ENCODE peak calls at places on chromosomes 16 and 17, in eight cellular contexts. R, S, I, U, B, P, X and T are unnamed samples.

GRCh38 chr17:49132699-49133364 is at the start of gene B4GALNT2:
- DNase-seq in R (no peak), S (peak; percentile 49), I (no peak), U (no peak), B (no peak), P (no peak), X (no peak), T (no peak)

GRCh38 chr17:31490019-31490383 is 98.5 kb downstream of the RAB11FIP4 start:
- DNase-seq in R (no peak), S (no peak), I (no peak), U (no peak), B (no peak), P (no peak), X (no peak), T (no peak)

GRCh38 chr16:34803683-34804416 is 1344.4 kb downstream of the TP53TG3F start:
- DNase-seq in R (no peak), S (no peak), I (no peak), U (no peak), B (no peak), P (no peak), X (no peak), T (no peak)

GRCh38 chr16:87635541-87636049 is 33.3 kb downstream of the JPH3 start:
- DNase-seq in R (no peak), S (peak; percentile 57), I (no peak), U (peak; percentile 19), B (peak; percentile 14), P (peak; percentile 7), X (no peak), T (no peak)

GRCh38 chr16:27237229-27238015 is 31.1 kb downstream of the NSMCE1 start:
- DNase-seq in R (no peak), S (no peak), I (no peak), U (no peak), B (peak; percentile 35), P (no peak), X (peak; percentile 82), T (no peak)

GRCh38 chr17:50935201-50936124 is 69.3 kb upstream of the TOB1 start:
- DNase-seq in R (no peak), S (peak; percentile 77), I (peak; percentile 73), U (no peak), B (no peak), P (peak; percentile 43), X (no peak), T (no peak)

GRCh38 chr17:48575066-48575582 is 3.0 kb downstream of the HOXB4 start:
- DNase-seq in R (no peak), S (peak; percentile 51), I (no peak), U (peak; percentile 64), B (peak; percentile 89), P (no peak), X (no peak), T (no peak)

GRCh38 chr17:38731526-38732294 is 1.6 kb downstream of the CISD3 start:
- DNase-seq in R (no peak), S (no peak), I (no peak), U (no peak), B (no peak), P (no peak), X (no peak), T (no peak)

GRCh38 chr16:78249056-78249455 is 149.6 kb downstream of the WWOX start:
- DNase-seq in R (no peak), S (no peak), I (no peak), U (no peak), B (no peak), P (no peak), X (no peak), T (no peak)

GRCh38 chr17:33474789-33475188 is 181.7 kb upstream of the ASIC2 start:
- DNase-seq in R (no peak), S (no peak), I (no peak), U (no peak), B (no peak), P (no peak), X (no peak), T (no peak)

GRCh38 chr17:40343126-40344119 is 21.1 kb downstream of the GJD3 start:
- DNase-seq in R (no peak), S (no peak), I (no peak), U (no peak), B (no peak), P (no peak), X (no peak), T (no peak)

GRCh38 chr16:88308441-88309173 is 74.2 kb upstream of the ZNF469 start:
- DNase-seq in R (no peak), S (no peak), I (no peak), U (no peak), B (no peak), P (no peak), X (no peak), T (no peak)

GRCh38 chr17:83189673-83190385 is 110.4 kb downstream of the METRNL start:
- DNase-seq in R (peak; percentile 74), S (no peak), I (no peak), U (peak; percentile 90), B (peak; percentile 91), P (peak; percentile 53), X (no peak), T (no peak)

GRCh38 chr16:77946834-77947233 is 75.5 kb upstream of the CLEC3A start:
- DNase-seq in R (no peak), S (no peak), I (no peak), U (peak; percentile 14), B (no peak), P (no peak), X (no peak), T (no peak)

GRCh38 chr16:84013787-84014569 is 28.6 kb downstream of the SLC38A8 start:
- DNase-seq in R (no peak), S (peak; percentile 97), I (no peak), U (peak; percentile 2), B (peak; percentile 54), P (no peak), X (peak; percentile 42), T (peak; percentile 74)

GRCh38 chr17:59845595-59846390 is 47.0 kb downstream of the TUBD1 start:
- DNase-seq in R (no peak), S (peak; percentile 99), I (no peak), U (peak; percentile 89), B (peak; percentile 94), P (peak; percentile 48), X (no peak), T (no peak)

GRCh38 chr16:54397190-54397835 is 110.7 kb upstream of the IRX3 start:
- DNase-seq in R (no peak), S (no peak), I (peak; percentile 18), U (no peak), B (peak; percentile 79), P (no peak), X (no peak), T (no peak)

DNA sequence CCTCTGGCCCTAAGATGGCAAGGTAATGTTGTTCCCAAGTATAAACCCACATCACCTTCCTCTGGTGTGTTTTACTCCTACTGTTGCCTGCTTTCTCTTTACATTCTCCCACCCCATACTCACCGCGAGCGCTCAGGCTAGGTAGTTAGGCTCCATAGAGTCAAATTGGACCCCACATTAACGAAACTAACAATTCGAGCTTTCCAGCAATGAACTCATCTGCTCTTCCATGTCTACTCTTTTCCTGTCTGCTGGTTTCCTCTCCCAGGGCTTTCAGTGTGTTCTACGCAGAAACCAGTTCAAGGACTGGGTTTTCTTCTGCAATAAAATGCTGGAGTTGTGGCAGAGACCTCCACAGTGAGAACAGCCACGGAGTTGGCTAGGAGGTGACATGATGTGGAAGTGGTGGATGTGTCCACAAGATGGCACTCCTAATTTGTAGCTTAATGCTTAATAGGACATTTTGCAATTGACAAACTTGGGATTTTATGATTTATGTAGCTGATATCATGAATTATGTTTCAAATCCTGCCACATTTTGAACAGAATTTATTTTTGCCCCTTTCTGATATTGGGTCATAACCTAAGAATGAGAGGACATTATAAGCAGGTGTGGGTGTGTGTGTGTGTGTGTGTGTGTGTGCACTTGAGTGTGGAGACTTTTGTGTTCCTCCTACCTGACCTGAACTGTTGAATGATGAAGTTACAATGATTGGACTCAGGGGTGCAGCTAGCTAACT is 2.2 kb upstream of the UQCRC2 start:
- DNase-seq in R (no peak), S (peak; percentile 47), I (no peak), U (peak; percentile 37), B (peak; percentile 32), P (peak; percentile 8), X (no peak), T (no peak)
- TF ChIP-seq CTCF in R (peak; percentile 53), S (peak; percentile 69), I (peak; percentile 49), U (peak; percentile 38), B (peak; percentile 55), P (no peak), X (peak; percentile 53), T (peak; percentile 41)

DNA sequence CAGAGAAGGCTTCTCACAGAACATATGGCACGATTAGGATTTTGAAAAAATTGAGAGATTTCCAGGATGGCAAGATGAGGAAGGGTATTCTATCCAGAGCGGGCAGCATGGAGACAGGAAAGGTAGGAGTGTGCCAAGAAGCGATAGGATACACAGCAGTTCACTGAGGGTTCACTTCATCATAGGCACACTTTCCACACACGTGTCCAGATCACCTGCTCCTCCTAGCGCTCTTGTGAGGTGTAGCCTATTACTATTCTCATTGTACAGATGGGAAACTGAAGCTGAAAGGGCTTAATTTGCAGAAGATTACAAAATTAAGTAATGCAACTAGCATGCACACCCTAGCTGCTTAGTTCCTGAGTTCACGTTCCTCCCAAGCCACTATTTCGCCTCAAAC is 6.2 kb upstream of the ELAC2 start:
- DNase-seq in R (no peak), S (no peak), I (no peak), U (no peak), B (no peak), P (no peak), X (no peak), T (no peak)
- H3K4me3 ChIP-seq in R (no peak overlapping the region), S (no peak overlapping the region), I (no peak overlapping the region), U (no peak overlapping the region), B (no peak overlapping the region), P (no peak overlapping the region), X (no peak overlapping the region), T (no peak overlapping the region)

GRCh38 chr16:66714659-66715307 is 18.2 kb upstream of the CMTM4 start:
- DNase-seq in R (no peak), S (no peak), I (no peak), U (no peak), B (no peak), P (no peak), X (no peak), T (no peak)
- TF ChIP-seq CTCF in R (no peak), S (no peak), I (no peak), U (no peak), B (no peak), P (no peak), X (no peak), T (no peak)

DNA sequence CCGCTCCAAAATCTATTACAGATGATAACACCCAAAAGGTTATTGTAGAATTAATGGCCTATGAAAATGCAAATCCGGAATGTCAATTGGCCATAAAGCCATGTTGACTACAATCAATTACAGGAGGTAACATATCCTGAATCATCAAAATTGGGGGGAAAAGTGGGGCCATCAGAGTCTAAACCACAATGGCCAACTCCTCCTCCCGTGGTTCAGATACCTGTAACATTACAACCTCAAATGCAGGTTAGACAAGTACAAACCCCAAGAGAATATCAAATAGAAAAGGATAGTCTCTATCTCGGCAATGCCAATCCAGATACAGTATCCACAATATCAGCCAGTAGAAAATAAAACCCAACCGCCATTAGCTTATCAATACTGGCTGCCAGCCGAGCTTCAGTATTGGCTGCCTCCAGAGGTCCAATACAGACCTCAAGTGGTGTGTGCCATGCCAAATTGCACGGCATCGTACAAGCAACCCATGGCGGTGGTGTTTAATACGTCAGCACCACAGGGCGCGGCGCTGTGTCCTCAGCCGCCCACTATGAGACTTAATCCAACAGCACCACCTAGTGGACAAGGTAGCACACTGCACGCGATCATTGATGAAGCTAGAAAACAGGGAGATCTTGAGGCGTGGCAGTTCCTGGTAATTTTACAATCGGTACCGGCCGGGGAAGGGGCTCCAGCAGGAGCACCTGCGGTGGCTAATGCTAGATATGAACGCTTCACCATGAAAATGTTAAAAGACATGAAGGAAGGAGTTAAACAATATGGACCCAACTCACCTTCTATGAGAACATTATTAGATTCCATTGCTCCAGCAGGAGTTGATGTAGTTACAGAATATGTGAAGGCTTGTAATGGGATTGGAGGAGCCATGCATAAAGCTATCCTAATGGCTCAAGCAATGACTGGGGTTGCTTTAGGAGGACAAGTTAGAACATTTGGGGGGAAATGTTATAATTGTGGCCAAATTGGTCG is 15.2 kb downstream of the FLYWCH1 start:
- DNase-seq in R (no peak), S (peak; percentile 90), I (peak; percentile 59), U (peak; percentile 80), B (peak; percentile 85), P (peak; percentile 95), X (no peak), T (peak; percentile 60)
- H3K4me3 ChIP-seq in R (no peak overlapping the region), S (peak overlapping the region; percentile 16), I (no peak overlapping the region), U (no peak overlapping the region), B (no peak overlapping the region), P (peak overlapping the region; percentile 23), X (no peak overlapping the region), T (no peak overlapping the region)